ENCODE peak calls at places on chromosomes 3 and 15, in eight cellular contexts. O, C, U, T, S, V, R and J are unnamed samples.
A peak's percentile ranks its signal among the peaks of the same experiment; 100 is the strongest.

GRCh38 chr3:152050782-152051405 is 177.5 kb downstream of the SUCNR1 start:
- DNase-seq in O (peak; percentile 39), C (no peak), U (no peak), T (no peak), S (no peak), V (peak; percentile 38), R (no peak), J (no peak)

GRCh38 chr3:138768126-138768525 is 66.6 kb downstream of the PIK3CB start:
- DNase-seq in O (no peak), C (no peak), U (no peak), T (no peak), S (no peak), V (no peak), R (no peak), J (no peak)

GRCh38 chr3:139120336-139120971 is 75.8 kb upstream of the PRR23C start:
- DNase-seq in O (peak; percentile 80), C (no peak), U (peak; percentile 78), T (no peak), S (no peak), V (peak; percentile 87), R (peak; percentile 47), J (no peak)

GRCh38 chr15:65254237-65254820 is 32.4 kb downstream of the PARP16 start:
- DNase-seq in O (peak; percentile 11), C (no peak), U (no peak), T (no peak), S (no peak), V (no peak), R (no peak), J (no peak)

GRCh38 chr3:33202581-33203457 is 15.8 kb downstream of the SUSD5 start:
- DNase-seq in O (no peak), C (no peak), U (peak; percentile 58), T (no peak), S (no peak), V (no peak), R (no peak), J (no peak)

GRCh38 chr3:109920749-109921148 is 583.4 kb upstream of the DPPA4 start:
- DNase-seq in O (no peak), C (no peak), U (no peak), T (no peak), S (no peak), V (no peak), R (no peak), J (no peak)

GRCh38 chr15:86355798-86356197 is 276.1 kb downstream of the AGBL1 start:
- DNase-seq in O (no peak), C (no peak), U (no peak), T (no peak), S (no peak), V (no peak), R (peak; percentile 19), J (no peak)

GRCh38 chr3:37223084-37223975 is 48.9 kb upstream of the LRRFIP2 start:
- DNase-seq in O (no peak), C (no peak), U (peak; percentile 9), T (no peak), S (no peak), V (peak; percentile 43), R (no peak), J (no peak)

GRCh38 chr3:53702776-53703175 is 143.4 kb downstream of the CHDH start:
- DNase-seq in O (no peak), C (no peak), U (no peak), T (no peak), S (no peak), V (no peak), R (no peak), J (no peak)

GRCh38 chr3:63918321-63918720 is 6.1 kb upstream of the SCAANT1 start:
- DNase-seq in O (peak; percentile 52), C (no peak), U (peak; percentile 58), T (no peak), S (no peak), V (peak; percentile 71), R (no peak), J (no peak)

GRCh38 chr15:57551717-57552677 is 39.7 kb upstream of the MYZAP start:
- DNase-seq in O (peak; percentile 89), C (no peak), U (peak; percentile 70), T (no peak), S (no peak), V (peak; percentile 70), R (peak; percentile 46), J (no peak)

GRCh38 chr3:178684881-178685590 is 148.8 kb downstream of the KCNMB2 start:
- DNase-seq in O (no peak), C (no peak), U (no peak), T (no peak), S (no peak), V (no peak), R (peak; percentile 51), J (no peak)

GRCh38 chr3:95899494-95899893 is 914.9 kb upstream of the EPHA6 start:
- DNase-seq in O (peak; percentile 34), C (no peak), U (peak; percentile 22), T (no peak), S (no peak), V (peak; percentile 78), R (no peak), J (no peak)

GRCh38 chr15:71447328-71448250 is 332.3 kb downstream of the THSD4 start:
- DNase-seq in O (peak; percentile 55), C (no peak), U (peak; percentile 42), T (no peak), S (no peak), V (peak; percentile 36), R (no peak), J (no peak)

GRCh38 chr3:133466531-133467386 is 66.9 kb downstream of the BFSP2 start:
- DNase-seq in O (no peak), C (peak; percentile 38), U (no peak), T (no peak), S (no peak), V (no peak), R (no peak), J (peak; percentile 44)

DNA sequence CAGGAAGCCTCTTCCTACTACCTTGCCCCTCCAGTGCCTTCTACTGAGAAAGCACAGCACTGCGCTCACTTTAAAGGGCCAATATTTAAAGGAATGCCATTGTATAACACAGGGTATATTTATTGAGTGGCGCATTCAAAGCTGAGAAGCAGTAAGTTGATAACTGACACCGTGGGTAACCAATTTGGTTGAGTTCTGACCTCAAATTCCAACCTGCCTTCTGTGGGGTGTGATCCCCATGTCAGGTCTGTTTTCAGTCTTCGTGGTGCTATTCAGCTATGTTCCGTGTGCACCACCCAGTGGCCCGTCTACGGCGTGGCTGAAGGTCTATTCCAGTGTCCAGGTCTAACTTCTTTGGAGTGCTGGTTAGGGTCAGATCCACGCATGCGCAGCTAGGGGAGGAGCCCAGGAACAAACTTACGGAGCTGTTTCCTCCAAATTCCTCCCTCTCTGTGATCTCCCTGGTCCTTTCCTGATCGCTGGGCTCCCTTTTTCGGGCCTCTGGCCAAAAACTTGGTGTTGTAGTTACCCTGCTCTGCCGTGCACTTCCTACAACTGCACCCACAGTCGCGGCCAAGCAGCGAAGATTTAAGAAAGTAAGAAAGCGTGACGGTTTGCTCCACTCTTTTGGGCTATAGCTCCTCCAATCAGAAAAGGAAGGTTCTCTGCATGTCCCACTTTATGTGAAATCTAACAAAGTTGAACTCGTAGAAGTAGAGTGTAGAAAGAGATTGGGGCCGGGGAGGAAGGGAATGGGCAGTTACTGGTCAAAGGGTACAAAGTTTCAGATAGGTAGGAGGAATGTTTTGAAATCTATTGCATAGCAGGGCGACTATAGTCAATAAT is 7.7 kb downstream of the LRRC2 start:
- DNase-seq in O (peak; percentile 97), C (peak; percentile 86), U (peak; percentile 78), T (peak; percentile 87), S (peak; percentile 88), V (peak; percentile 60), R (peak; percentile 79), J (peak; percentile 50)
- TF ChIP-seq CTCF in O (peak; percentile 92), C (peak; percentile 76), U (peak; percentile 76), T (no peak), S (peak; percentile 45), V (peak; percentile 55), R (peak; percentile 30), J (no peak)

DNA sequence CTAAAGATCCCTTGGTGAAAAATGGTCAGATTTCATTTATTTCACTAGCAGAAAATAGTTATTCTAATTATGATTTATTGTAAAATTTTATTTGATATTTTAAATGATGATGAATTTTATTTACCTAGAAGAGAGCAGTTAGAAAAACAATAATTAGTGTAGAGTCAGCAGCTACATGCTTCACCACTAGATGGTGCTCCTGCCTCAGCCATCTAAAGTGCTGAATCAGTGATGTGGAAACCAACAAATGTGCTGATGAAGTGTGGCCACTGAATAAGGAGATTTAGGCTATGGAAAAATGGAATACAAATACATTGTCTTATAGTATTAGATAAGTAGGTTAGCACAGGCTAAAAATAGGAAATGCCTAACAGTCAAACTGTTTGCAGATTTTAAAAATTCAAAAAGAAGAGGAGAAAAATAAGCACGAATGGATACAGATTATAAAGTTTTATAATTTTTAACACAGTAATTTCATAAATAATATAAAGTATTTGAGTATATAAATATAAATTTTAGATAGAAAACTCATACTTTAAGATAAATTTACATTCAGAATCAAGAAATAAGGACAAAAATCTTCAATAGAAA is 109.8 kb downstream of the PPP2R3A start:
- DNase-seq in O (peak; percentile 89), C (peak; percentile 35), U (peak; percentile 79), T (peak; percentile 65), S (peak; percentile 75), V (peak; percentile 80), R (peak; percentile 73), J (peak; percentile 36)
- TF ChIP-seq CTCF in O (peak; percentile 77), C (peak; percentile 80), U (peak; percentile 82), T (peak; percentile 94), S (peak; percentile 88), V (peak; percentile 96), R (peak; percentile 97), J (peak; percentile 98)

DNA sequence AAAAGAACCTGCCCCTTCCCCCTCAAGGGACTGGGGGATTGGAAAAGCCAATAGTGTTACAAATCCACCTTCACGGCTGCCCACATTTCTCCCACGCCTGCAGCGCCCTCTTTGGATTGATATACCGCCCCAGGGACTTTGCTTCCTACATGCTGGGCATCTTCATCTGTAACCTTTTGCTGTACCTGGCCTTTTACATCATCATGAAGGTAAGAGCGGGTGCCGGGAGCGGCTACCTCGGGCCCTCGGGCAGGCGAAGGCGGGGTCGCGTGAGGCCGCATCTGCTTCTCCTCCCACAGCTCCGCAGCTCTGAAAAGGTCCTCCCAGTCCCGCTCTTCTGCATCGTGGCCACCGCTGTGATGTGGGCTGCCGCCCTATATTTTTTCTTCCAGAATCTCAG is 73.1 kb downstream of the USF3 start:
- DNase-seq in O (no peak), C (no peak), U (no peak), T (no peak), S (no peak), V (no peak), R (peak; percentile 20), J (no peak)
- TF ChIP-seq CTCF in O (peak; percentile 13), C (no peak), U (peak; percentile 23), T (no peak), S (no peak), V (no peak), R (no peak), J (no peak)

GRCh38 chr3:128663151-128663550 is 12.5 kb upstream of the RPN1 start:
- DNase-seq in O (no peak), C (no peak), U (no peak), T (no peak), S (no peak), V (no peak), R (no peak), J (no peak)

DNA sequence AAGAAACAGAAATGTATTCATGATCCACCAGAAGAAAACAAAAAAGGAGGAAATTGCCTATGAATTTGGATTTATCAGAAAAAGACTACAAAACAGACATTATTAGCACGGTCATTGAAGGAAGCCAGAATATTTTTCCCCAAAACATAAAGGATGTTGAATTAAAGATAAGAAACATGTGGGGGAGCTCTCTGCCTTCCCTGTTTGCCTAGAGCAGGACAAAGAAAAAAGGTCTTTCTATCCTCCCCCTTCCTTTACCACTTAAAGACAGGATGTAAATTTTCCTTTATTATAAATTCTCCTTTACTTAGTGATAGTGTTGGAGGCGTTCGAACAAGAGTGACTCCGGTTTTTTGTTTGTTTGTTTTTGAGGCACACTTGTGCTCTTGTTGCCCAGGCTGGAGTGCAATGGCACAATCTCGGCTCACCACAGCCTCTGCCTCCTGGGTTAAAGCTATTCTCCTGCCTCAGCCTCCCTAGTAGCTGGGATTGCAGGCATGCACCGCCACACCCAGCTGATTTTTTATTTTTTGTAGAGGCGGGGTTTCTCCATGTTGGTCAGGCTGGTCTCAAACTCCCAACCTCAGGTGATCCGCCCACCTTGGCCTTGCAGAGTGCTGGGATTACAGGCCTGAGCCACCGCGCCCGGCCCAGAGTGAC is 14.9 kb upstream of the RPN1 start:
- DNase-seq in O (peak; percentile 32), C (no peak), U (no peak), T (no peak), S (no peak), V (no peak), R (no peak), J (no peak)
- TF ChIP-seq CTCF in O (no peak), C (no peak), U (no peak), T (no peak), S (no peak), V (peak; percentile 32), R (no peak), J (no peak)